ENCODE peak calls at places on chromosomes 11 and 22, in four cellular contexts. M is HepG2, G is GM12878, D is K562. H is an unnamed sample.

GRCh38 chr11:2513441-2513840 is 68.6 kb downstream of the KCNQ1 start:
- DNase-seq in D (peak; percentile 4), M (no peak), G (no peak), H (no peak)

GRCh38 chr11:120883404-120884135 is 140.3 kb upstream of the TBCEL start:
- DNase-seq in M (no peak), D (no peak), G (no peak), H (no peak)

GRCh38 chr22:49997932-49998717 is 14.4 kb downstream of the IL17REL start:
- DNase-seq in M (no peak), D (no peak), G (no peak), H (no peak)

GRCh38 chr11:64095286-64095825 is 59.6 kb downstream of the FLRT1 start:
- DNase-seq in G (no peak), M (no peak), D (no peak), H (no peak)

GRCh38 chr11:83140691-83141455 is 16.1 kb upstream of the PCF11 start:
- DNase-seq in D (no peak), M (no peak), G (peak; percentile 59), H (no peak)

GRCh38 chr11:90241414-90241813 is 18.6 kb upstream of the CHORDC1 start:
- DNase-seq in G (no peak), D (peak; percentile 34), M (peak; percentile 20), H (no peak)

GRCh38 chr11:10080134-10080533 is 213.9 kb downstream of the SBF2 start:
- DNase-seq in D (no peak), M (no peak), G (no peak), H (no peak)

GRCh38 chr11:11349870-11350325 is 3.2 kb downstream of the CSNK2A3 start:
- DNase-seq in D (no peak), G (no peak), M (no peak), H (no peak)

GRCh38 chr22:41094036-41094435 is 1.6 kb downstream of the EP300 start:
- DNase-seq in D (peak; percentile 14), G (no peak), M (peak; percentile 31), H (no peak)

GRCh38 chr11:17013548-17014320 is 480 bp downstream of the PLEKHA7 start:
- DNase-seq in M (peak; percentile 19), D (no peak), G (no peak), H (peak; percentile 59)

GRCh38 chr11:117457835-117458234 is 130.2 kb downstream of the CEP164 start:
- DNase-seq in G (no peak), M (no peak), D (no peak), H (no peak)

GRCh38 chr11:111623527-111624030 is 21.3 kb downstream of the SIK2 start:
- DNase-seq in G (peak; percentile 60), M (peak; percentile 86), D (no peak), H (no peak)

GRCh38 chr11:16148301-16148787 is 208.0 kb downstream of the SOX6 start:
- DNase-seq in G (no peak), M (peak; percentile 25), D (no peak), H (no peak)

GRCh38 chr22:47051435-47052175 is 289.2 kb downstream of the TBC1D22A start:
- DNase-seq in D (no peak), M (no peak), G (no peak), H (no peak)

GRCh38 chr22:47048123-47049077 is 285.9 kb downstream of the TBC1D22A start:
- DNase-seq in D (no peak), M (no peak), G (no peak), H (no peak)

GRCh38 chr22:47047321-47048122 is 285.1 kb downstream of the TBC1D22A start:
- DNase-seq in M (no peak), G (no peak), D (no peak), H (no peak)

GRCh38 chr22:47050601-47051051 is 288.2 kb downstream of the TBC1D22A start:
- DNase-seq in D (no peak), G (no peak), M (no peak), H (no peak)

GRCh38 chr22:47049078-47049609 is 286.7 kb downstream of the TBC1D22A start:
- DNase-seq in D (no peak), M (no peak), G (no peak), H (no peak)
- TF ChIP-seq CBFB in D (no peak), M (no peak), G (no peak), H (no peak)

GRCh38 chr22:30186048-30186447 is 60.5 kb downstream of the LIF start:
- DNase-seq in D (no peak), M (no peak), G (no peak), H (no peak)

GRCh38 chr22:30186535-30186934 is 60.0 kb downstream of the LIF start:
- DNase-seq in D (no peak), M (peak; percentile 58), G (no peak), H (no peak)

GRCh38 chr22:30183861-30184278 is 62.7 kb downstream of the LIF start:
- DNase-seq in M (no peak), D (peak; percentile 43), G (no peak), H (no peak)

GRCh38 chr22:30183271-30183670 is 63.3 kb downstream of the LIF start:
- DNase-seq in G (no peak), D (no peak), M (no peak), H (no peak)

DNA sequence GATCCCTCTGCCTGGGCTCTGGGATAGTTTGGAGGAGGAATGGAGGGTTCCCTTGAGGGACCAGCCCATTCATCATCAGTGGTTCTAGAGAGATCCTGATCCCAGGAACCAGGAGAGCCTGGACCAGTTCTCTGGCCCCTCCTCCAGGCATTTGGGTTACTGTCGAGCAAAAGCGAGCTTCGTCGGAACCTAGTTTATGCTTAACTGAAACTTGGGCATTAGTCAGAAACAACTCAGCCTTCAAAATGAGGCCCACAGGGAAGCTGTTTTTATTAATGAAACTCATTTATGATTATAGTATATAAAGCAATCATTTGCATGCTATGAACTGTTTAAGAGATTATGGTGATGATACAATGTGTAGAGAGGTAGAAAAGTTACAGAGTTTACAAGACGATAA is 61.4 kb downstream of the LIF start:
- DNase-seq in M (no peak), D (no peak), G (no peak), H (no peak)
- TF ChIP-seq TCF7 in M (no peak), D (no peak), G (no peak), H (no peak)

GRCh38 chr22:42434748-42435425 is 2.7 kb upstream of the NFAM1 start:
- DNase-seq in M (no peak), G (no peak), D (no peak), H (no peak)
- TF ChIP-seq CBFB in M (no peak), G (no peak), D (no peak), H (no peak)

GRCh38 chr22:20069331-20070042 is 10.6 kb upstream of the DGCR8 start:
- DNase-seq in M (no peak), G (no peak), D (no peak), H (no peak)
- TF ChIP-seq TCF7 in M (no peak), G (no peak), D (no peak), H (no peak)

DNA sequence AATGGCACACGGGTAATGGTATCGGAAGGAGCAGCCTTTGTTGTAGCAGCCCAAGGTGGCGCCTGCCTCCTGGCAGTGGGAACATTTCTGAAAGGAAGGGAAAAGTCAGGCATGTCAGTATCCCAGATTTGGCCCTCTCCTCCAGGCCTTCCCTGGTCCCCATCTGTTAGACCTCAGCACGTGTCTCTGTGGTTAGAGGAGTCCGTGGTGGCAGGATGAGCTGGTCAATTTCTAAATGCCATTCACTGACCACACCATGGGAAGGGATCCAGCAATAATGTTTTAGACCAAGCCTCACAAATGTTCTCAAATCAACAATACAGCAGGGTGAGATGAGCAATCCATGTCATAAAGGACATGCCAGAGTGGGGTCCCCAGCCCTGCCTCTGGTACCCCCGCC is 49.0 kb upstream of the CYP2D6 start:
- DNase-seq in D (no peak), M (no peak), G (no peak), H (no peak)
- TF ChIP-seq CBFB in D (no peak), M (no peak), G (no peak), H (no peak)